ENCODE peak calls at places on chromosomes 2 and 18, in five cellular contexts. One of them, this sample, is unnamed.

GRCh38 chr2:230723363-230723762 is 10.7 kb downstream of the CAB39 start:
- DNase-seq in breast epithelium: no peak
- DNase-seq in A549: no peak
- DNase-seq in PC-9: no peak
- DNase-seq in stomach: no peak
- DNase-seq in this sample: no peak

GRCh38 chr2:143254108-143254507 is 124.9 kb downstream of the ARHGAP15 start:
- DNase-seq in A549: no peak
- DNase-seq in breast epithelium: no peak
- DNase-seq in PC-9: no peak
- DNase-seq in stomach: no peak
- DNase-seq in this sample: no peak

GRCh38 chr2:86622409-86622877 is 1.2 kb downstream of the RNF103 start:
- DNase-seq in A549: no peak
- DNase-seq in stomach: peak
- DNase-seq in breast epithelium: peak
- DNase-seq in PC-9: no peak
- DNase-seq in this sample: peak

GRCh38 chr2:237532225-237532624 is 34.1 kb upstream of the PRLH start:
- DNase-seq in stomach: no peak
- DNase-seq in breast epithelium: no peak
- DNase-seq in PC-9: no peak
- DNase-seq in A549: no peak
- DNase-seq in this sample: no peak

GRCh38 chr2:145091011-145091744 is 571.3 kb upstream of the ZEB2 start:
- DNase-seq in A549: no peak
- DNase-seq in stomach: no peak
- DNase-seq in PC-9: no peak
- DNase-seq in breast epithelium: no peak
- DNase-seq in this sample: no peak

GRCh38 chr2:24372033-24372432 is 11.7 kb upstream of the ITSN2 start:
- DNase-seq in stomach: no peak
- DNase-seq in PC-9: no peak
- DNase-seq in A549: no peak
- DNase-seq in breast epithelium: no peak
- DNase-seq in this sample: no peak

GRCh38 chr2:212266310-212266709 is 272.3 kb downstream of the ERBB4 start:
- DNase-seq in breast epithelium: no peak
- DNase-seq in PC-9: no peak
- DNase-seq in A549: no peak
- DNase-seq in stomach: no peak
- DNase-seq in this sample: no peak

GRCh38 chr2:32711219-32711618 is 83.4 kb downstream of the TTC27 start:
- DNase-seq in breast epithelium: no peak
- DNase-seq in A549: no peak
- DNase-seq in stomach: no peak
- DNase-seq in PC-9: no peak
- DNase-seq in this sample: no peak

GRCh38 chr18:5964108-5964507 is 68.8 kb upstream of the TMEM200C start:
- DNase-seq in PC-9: no peak
- DNase-seq in stomach: no peak
- DNase-seq in breast epithelium: no peak
- DNase-seq in A549: no peak
- DNase-seq in this sample: no peak

GRCh38 chr2:64873472-64873924 is 115.7 kb upstream of the SLC1A4 start:
- DNase-seq in A549: peak
- DNase-seq in stomach: peak
- DNase-seq in PC-9: peak
- DNase-seq in breast epithelium: peak
- DNase-seq in this sample: peak

GRCh38 chr2:70835643-70836042 is at the start of gene CD207:
- DNase-seq in A549: no peak
- DNase-seq in breast epithelium: no peak
- DNase-seq in stomach: no peak
- DNase-seq in PC-9: no peak
- DNase-seq in this sample: no peak

GRCh38 chr2:65390134-65390533 is 42.3 kb downstream of the SPRED2 start:
- DNase-seq in PC-9: no peak
- DNase-seq in breast epithelium: no peak
- DNase-seq in stomach: peak
- DNase-seq in A549: no peak
- DNase-seq in this sample: no peak

GRCh38 chr18:24315170-24315569 is 82.5 kb downstream of the OSBPL1A start:
- DNase-seq in breast epithelium: no peak
- DNase-seq in stomach: no peak
- DNase-seq in A549: no peak
- DNase-seq in PC-9: no peak
- DNase-seq in this sample: no peak

GRCh38 chr2:26528186-26528585 is 50.3 kb upstream of the OTOF start:
- DNase-seq in PC-9: no peak
- DNase-seq in breast epithelium: peak
- DNase-seq in stomach: no peak
- DNase-seq in A549: no peak
- DNase-seq in this sample: no peak

GRCh38 chr2:14903709-14904374 is 271.3 kb downstream of the LRATD1 start:
- DNase-seq in A549: peak
- DNase-seq in PC-9: peak
- DNase-seq in stomach: peak
- DNase-seq in breast epithelium: no peak
- DNase-seq in this sample: no peak

GRCh38 chr18:73564073-73564472 is 583.6 kb downstream of the FBXO15 start:
- DNase-seq in A549: no peak
- DNase-seq in PC-9: peak
- DNase-seq in stomach: no peak
- DNase-seq in breast epithelium: no peak
- DNase-seq in this sample: no peak

GRCh38 chr2:69499242-69499641 is 62.0 kb upstream of the NFU1 start:
- DNase-seq in PC-9: no peak
- DNase-seq in stomach: no peak
- DNase-seq in A549: no peak
- DNase-seq in breast epithelium: no peak
- DNase-seq in this sample: no peak

GRCh38 chr2:225288986-225289385 is 110.5 kb upstream of the NYAP2 start:
- DNase-seq in stomach: no peak
- DNase-seq in A549: no peak
- DNase-seq in PC-9: no peak
- DNase-seq in breast epithelium: no peak
- DNase-seq in this sample: no peak

GRCh38 chr2:216082388-216082733 is 642 bp downstream of the TMEM169 start:
- DNase-seq in PC-9: no peak
- DNase-seq in stomach: no peak
- DNase-seq in A549: peak
- DNase-seq in breast epithelium: no peak
- DNase-seq in this sample: no peak

GRCh38 chr2:129720761-129721160 is 258.7 kb upstream of the RAB6C start:
- DNase-seq in PC-9: no peak
- DNase-seq in A549: no peak
- DNase-seq in stomach: no peak
- DNase-seq in breast epithelium: no peak
- DNase-seq in this sample: no peak

DNA sequence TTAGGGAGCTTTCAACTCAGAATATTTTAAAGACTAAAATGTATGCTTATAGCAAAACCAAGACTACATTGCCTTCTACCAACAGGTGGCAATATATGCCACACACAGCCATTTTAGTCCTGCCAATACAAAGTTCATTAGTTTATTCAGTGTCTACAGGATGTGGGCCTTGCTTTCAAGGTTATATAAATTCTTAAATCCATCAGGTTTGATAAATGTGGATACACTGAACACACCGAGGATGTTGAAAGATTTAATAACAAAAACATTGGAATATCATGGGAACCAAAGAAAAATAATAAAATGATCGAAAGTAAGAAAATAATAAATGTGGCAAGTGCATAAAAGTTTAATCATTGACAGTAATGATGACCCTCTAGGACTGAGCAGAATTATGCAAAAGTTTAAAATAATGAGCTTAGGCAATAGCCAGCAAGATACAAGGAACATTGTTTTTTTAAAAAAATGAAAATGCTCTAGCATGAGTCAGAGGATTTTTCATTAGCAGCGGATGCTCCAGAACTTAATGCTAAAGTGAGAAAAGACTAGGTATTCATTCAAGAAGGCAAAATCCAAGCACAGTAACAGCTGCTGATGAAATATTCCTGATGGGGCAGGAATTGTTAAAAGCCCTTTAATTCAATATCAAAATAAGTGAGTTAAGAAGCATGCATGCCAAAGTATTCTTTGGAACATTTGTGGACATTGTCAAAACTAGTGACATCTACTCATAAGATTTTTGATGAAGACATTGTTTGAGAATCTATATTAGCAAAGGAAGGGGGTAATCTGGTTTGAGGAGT is 14.2 kb downstream of the SCN9A start:
- DNase-seq in stomach: no peak
- DNase-seq in breast epithelium: no peak
- DNase-seq in PC-9: no peak
- DNase-seq in A549: no peak
- DNase-seq in this sample: no peak
- TF ChIP-seq CTCF in stomach: peak
- TF ChIP-seq CTCF in breast epithelium: no peak
- TF ChIP-seq CTCF in PC-9: peak
- TF ChIP-seq CTCF in A549: peak
- TF ChIP-seq CTCF in this sample: no peak

GRCh38 chr2:150752229-150752628 is 264.8 kb upstream of the RND3 start:
- DNase-seq in breast epithelium: no peak
- DNase-seq in PC-9: no peak
- DNase-seq in A549: no peak
- DNase-seq in stomach: no peak
- DNase-seq in this sample: no peak
- H3K27ac ChIP-seq in breast epithelium: no peak
- H3K27ac ChIP-seq in PC-9: no peak
- H3K27ac ChIP-seq in A549: no peak
- H3K27ac ChIP-seq in stomach: no peak
- H3K27ac ChIP-seq in this sample: no peak

GRCh38 chr2:72889991-72890390 is 2.8 kb downstream of the SPR start:
- DNase-seq in stomach: no peak
- DNase-seq in breast epithelium: no peak
- DNase-seq in A549: no peak
- DNase-seq in PC-9: no peak
- DNase-seq in this sample: no peak

GRCh38 chr2:72887032-72887835 is at the start of gene SPR:
- DNase-seq in breast epithelium: peak
- DNase-seq in A549: peak
- DNase-seq in stomach: peak
- DNase-seq in PC-9: peak
- DNase-seq in this sample: peak

GRCh38 chr2:72887836-72888437 is 729 bp downstream of the SPR start:
- DNase-seq in PC-9: peak
- DNase-seq in A549: peak
- DNase-seq in stomach: peak
- DNase-seq in breast epithelium: peak
- DNase-seq in this sample: peak

GRCh38 chr2:72886505-72887031 is 640 bp upstream of the SPR start:
- DNase-seq in stomach: no peak
- DNase-seq in PC-9: no peak
- DNase-seq in breast epithelium: no peak
- DNase-seq in A549: no peak
- DNase-seq in this sample: no peak

GRCh38 chr2:72888438-72889202 is 1.4 kb downstream of the SPR start:
- DNase-seq in stomach: no peak
- DNase-seq in breast epithelium: no peak
- DNase-seq in A549: no peak
- DNase-seq in PC-9: no peak
- DNase-seq in this sample: no peak
- H3K4me3 ChIP-seq in stomach: peak
- H3K4me3 ChIP-seq in breast epithelium: no peak
- H3K4me3 ChIP-seq in A549: peak
- H3K4me3 ChIP-seq in PC-9: peak
- H3K4me3 ChIP-seq in this sample: peak

GRCh38 chr18:4808891-4809290 is 353.8 kb upstream of the DLGAP1 start:
- DNase-seq in stomach: no peak
- DNase-seq in A549: no peak
- DNase-seq in breast epithelium: no peak
- DNase-seq in PC-9: no peak
- DNase-seq in this sample: no peak

GRCh38 chr18:4813708-4814107 is 358.6 kb upstream of the DLGAP1 start:
- DNase-seq in stomach: no peak
- DNase-seq in PC-9: no peak
- DNase-seq in breast epithelium: no peak
- DNase-seq in A549: no peak
- DNase-seq in this sample: no peak
- TF ChIP-seq CTCF in stomach: no peak
- TF ChIP-seq CTCF in PC-9: no peak
- TF ChIP-seq CTCF in breast epithelium: no peak
- TF ChIP-seq CTCF in A549: no peak
- TF ChIP-seq CTCF in this sample: no peak

GRCh38 chr2:37773354-37773753 is 101.9 kb upstream of the CDC42EP3 start:
- DNase-seq in breast epithelium: no peak
- DNase-seq in A549: no peak
- DNase-seq in stomach: no peak
- DNase-seq in PC-9: no peak
- DNase-seq in this sample: no peak
- H3K27ac ChIP-seq in breast epithelium: no peak
- H3K27ac ChIP-seq in A549: peak
- H3K27ac ChIP-seq in stomach: no peak
- H3K27ac ChIP-seq in PC-9: no peak
- H3K27ac ChIP-seq in this sample: no peak

GRCh38 chr2:100786297-100786658 is 33.7 kb upstream of the NPAS2 start:
- DNase-seq in A549: peak
- DNase-seq in PC-9: peak
- DNase-seq in breast epithelium: no peak
- DNase-seq in stomach: peak
- DNase-seq in this sample: no peak
- H3K4me3 ChIP-seq in A549: peak
- H3K4me3 ChIP-seq in PC-9: peak
- H3K4me3 ChIP-seq in breast epithelium: no peak
- H3K4me3 ChIP-seq in stomach: no peak
- H3K4me3 ChIP-seq in this sample: peak

DNA sequence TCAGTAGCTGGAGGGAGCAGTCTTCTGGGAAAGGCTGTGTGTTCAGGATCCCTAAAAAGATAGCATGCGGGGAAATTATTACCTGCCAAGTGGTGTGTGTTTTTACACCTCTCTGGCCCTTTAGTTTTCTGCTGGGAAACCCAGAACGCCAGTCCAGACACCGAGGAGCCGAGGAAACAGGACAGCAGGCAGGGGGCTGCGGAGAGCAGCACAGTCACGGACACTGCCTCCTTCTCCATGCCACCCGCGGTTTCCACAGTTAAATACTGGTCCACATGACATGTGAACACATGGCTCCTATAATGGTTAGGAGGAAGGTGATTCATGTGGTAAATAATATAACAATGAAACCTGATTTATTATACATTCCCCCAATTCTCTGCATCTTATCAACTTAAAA is 20.4 kb downstream of the CNOT11 start:
- DNase-seq in stomach: no peak
- DNase-seq in breast epithelium: no peak
- DNase-seq in A549: no peak
- DNase-seq in PC-9: no peak
- DNase-seq in this sample: no peak
- TF ChIP-seq CTCF in stomach: no peak
- TF ChIP-seq CTCF in breast epithelium: no peak
- TF ChIP-seq CTCF in A549: no peak
- TF ChIP-seq CTCF in PC-9: no peak
- TF ChIP-seq CTCF in this sample: no peak

This sample was measured in coronary artery.